ENCODE peak calls at places on chromosomes 13 and 19, in ten cellular contexts. I, V, F, R, H, W, D, G, S and M are unnamed samples.
A peak's percentile ranks its signal among the peaks of the same experiment; 100 is the strongest.

GRCh38 chr13:59318320-59318930 is 845.3 kb downstream of the DIAPH3 start:
- DNase-seq in I (peak; percentile 72), V (peak; percentile 72), F (peak; percentile 95), R (peak; percentile 69), H (no peak), W (peak; percentile 94), D (no peak), G (peak; percentile 84), S (peak; percentile 39), M (peak; percentile 77)

GRCh38 chr13:43023244-43023931 is at the start of gene DNAJC15:
- DNase-seq in I (peak; percentile 91), V (no peak), F (peak; percentile 86), R (peak; percentile 77), H (peak; percentile 87), W (peak; percentile 91), D (no peak), G (peak; percentile 33), S (peak; percentile 62), M (peak; percentile 93)

GRCh38 chr13:69793803-69794453 is 313.7 kb upstream of the ATXN8OS start:
- DNase-seq in I (no peak), V (peak; percentile 5), F (no peak), R (no peak), H (no peak), W (peak; percentile 44), D (no peak), G (no peak), S (no peak), M (no peak)

GRCh38 chr13:106354961-106355360 is 180.5 kb downstream of the EFNB2 start:
- DNase-seq in I (no peak), V (no peak), F (no peak), R (no peak), H (no peak), W (no peak), D (no peak), G (no peak), S (no peak), M (no peak)

GRCh38 chr19:4454952-4455738 is 2.4 kb downstream of the UBXN6 start:
- DNase-seq in I (no peak), V (peak; percentile 37), F (no peak), R (no peak), H (no peak), W (no peak), D (no peak), G (no peak), S (peak; percentile 75), M (no peak)

GRCh38 chr13:29081036-29081435 is 260.9 kb downstream of the MTUS2 start:
- DNase-seq in I (no peak), V (peak; percentile 19), F (no peak), R (no peak), H (no peak), W (no peak), D (no peak), G (no peak), S (no peak), M (no peak)

GRCh38 chr13:50319603-50320296 is 304.5 kb downstream of the KCNRG start:
- DNase-seq in I (no peak), V (peak; percentile 60), F (no peak), R (no peak), H (no peak), W (no peak), D (no peak), G (no peak), S (no peak), M (no peak)

GRCh38 chr13:97067342-97067895 is 73.1 kb upstream of the OXGR1 start:
- DNase-seq in I (no peak), V (peak; percentile 33), F (no peak), R (no peak), H (no peak), W (no peak), D (no peak), G (no peak), S (no peak), M (no peak)

GRCh38 chr13:26929971-26930730 is 169.6 kb upstream of the GPR12 start:
- DNase-seq in I (peak; percentile 62), V (peak; percentile 71), F (peak; percentile 94), R (peak; percentile 73), H (peak; percentile 77), W (peak; percentile 92), D (no peak), G (peak; percentile 78), S (peak; percentile 35), M (peak; percentile 57)

GRCh38 chr19:12994701-12995595 is at the start of gene NFIX:
- DNase-seq in I (peak; percentile 81), V (peak; percentile 69), F (peak; percentile 68), R (peak; percentile 81), H (peak; percentile 86), W (peak; percentile 60), D (no peak), G (no peak), S (peak; percentile 77), M (peak; percentile 73)

GRCh38 chr13:51895906-51896888 is 34.4 kb downstream of the CCDC70 start:
- DNase-seq in I (peak; percentile 30), V (peak; percentile 64), F (peak; percentile 90), R (peak; percentile 59), H (no peak), W (peak; percentile 81), D (no peak), G (peak; percentile 26), S (no peak), M (no peak)

GRCh38 chr13:75372517-75372916 is 109.5 kb downstream of the TBC1D4 start:
- DNase-seq in I (no peak), V (peak; percentile 59), F (no peak), R (no peak), H (no peak), W (peak; percentile 74), D (no peak), G (peak; percentile 23), S (no peak), M (no peak)

GRCh38 chr19:2345794-2346663 is 14.0 kb upstream of the TMPRSS9 start:
- DNase-seq in I (peak; percentile 40), V (no peak), F (no peak), R (no peak), H (no peak), W (no peak), D (no peak), G (no peak), S (no peak), M (no peak)

GRCh38 chr13:109768616-109769015 is 17.8 kb downstream of the IRS2 start:
- DNase-seq in I (no peak), V (no peak), F (no peak), R (no peak), H (no peak), W (no peak), D (no peak), G (no peak), S (no peak), M (peak; percentile 18)
- H3K4me1 ChIP-seq in I (peaks cover 38% of the 10 kb centered on the region), V (peaks cover 6% of the 10 kb centered on the region), F (no peaks in the 10 kb centered on the region), R (no peaks in the 10 kb centered on the region), H (peaks cover 47% of the 10 kb centered on the region), W (peaks cover 15% of the 10 kb centered on the region), D (peaks cover 15% of the 10 kb centered on the region), G (peaks cover 2% of the 10 kb centered on the region), S (no peaks in the 10 kb centered on the region), M (peaks cover 5% of the 10 kb centered on the region)

GRCh38 chr19:10691178-10691881 is 9.9 kb upstream of the QTRT1 start:
- DNase-seq in I (no peak), V (no peak), F (no peak), R (no peak), H (no peak), W (no peak), D (no peak), G (no peak), S (no peak), M (no peak)

GRCh38 chr19:10691883-10692282 is 9.4 kb upstream of the QTRT1 start:
- DNase-seq in I (no peak), V (no peak), F (peak; percentile 59), R (no peak), H (no peak), W (no peak), D (no peak), G (no peak), S (no peak), M (no peak)

GRCh38 chr19:10695401-10696398 is 5.5 kb upstream of the QTRT1 start:
- DNase-seq in I (peak; percentile 93), V (peak; percentile 95), F (peak; percentile 99), R (peak; percentile 96), H (peak; percentile 89), W (peak; percentile 99), D (peak; percentile 91), G (peak; percentile 97), S (peak; percentile 78), M (peak; percentile 92)

GRCh38 chr19:10692673-10693264 is 8.5 kb upstream of the QTRT1 start:
- DNase-seq in I (no peak), V (no peak), F (peak; percentile 66), R (no peak), H (no peak), W (peak; percentile 73), D (no peak), G (no peak), S (no peak), M (no peak)

GRCh38 chr19:10694706-10695105 is 6.5 kb upstream of the QTRT1 start:
- DNase-seq in I (no peak), V (no peak), F (peak; percentile 61), R (no peak), H (no peak), W (no peak), D (no peak), G (no peak), S (no peak), M (no peak)
- H3K4me3 ChIP-seq in I (no peak overlapping the region), V (no peak overlapping the region), F (peak overlapping the region; percentile 71), R (no peak overlapping the region), H (no peak overlapping the region), W (no peak overlapping the region), D (no peak overlapping the region), G (no peak overlapping the region), S (no peak overlapping the region), M (no peak overlapping the region)

GRCh38 chr19:18428173-18428836 is 9.1 kb downstream of the SSBP4 start:
- DNase-seq in I (no peak), V (no peak), F (no peak), R (no peak), H (peak; percentile 63), W (no peak), D (no peak), G (no peak), S (no peak), M (no peak)
- H3K4me1 ChIP-seq in I (peaks cover 71% of the 10 kb centered on the region), V (peaks cover 88% of the 10 kb centered on the region), F (peaks cover 7% of the 10 kb centered on the region), R (no peaks in the 10 kb centered on the region), H (peaks cover 42% of the 10 kb centered on the region), W (peaks cover 43% of the 10 kb centered on the region), D (peaks cover 3% of the 10 kb centered on the region), G (peaks cover 49% of the 10 kb centered on the region), S (no peaks in the 10 kb centered on the region), M (peaks cover 18% of the 10 kb centered on the region)

DNA sequence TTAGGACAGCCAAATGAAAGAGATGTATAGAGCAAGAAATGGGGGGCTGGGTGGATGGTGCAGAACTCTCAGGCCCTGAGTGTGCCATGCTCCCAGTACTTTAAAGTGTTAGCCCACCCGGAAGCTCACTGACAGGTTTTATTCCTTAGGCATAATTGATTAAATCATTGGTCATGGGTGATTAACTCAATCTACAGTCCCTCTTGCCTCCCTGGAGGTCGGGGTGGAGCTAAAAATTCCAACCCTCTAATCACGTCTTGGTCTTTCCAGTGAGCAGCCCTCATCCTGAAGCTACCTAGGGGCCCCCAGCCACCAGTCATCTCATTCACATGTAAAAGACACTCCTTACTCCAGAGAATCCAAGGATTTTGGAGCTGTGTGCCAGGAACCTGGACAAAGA is 9.8 kb upstream of the LEUTX start:
- DNase-seq in I (no peak), V (no peak), F (no peak), R (no peak), H (no peak), W (no peak), D (no peak), G (no peak), S (no peak), M (no peak)
- H3K4me3 ChIP-seq in I (no peak overlapping the region), V (no peak overlapping the region), F (no peak overlapping the region), R (no peak overlapping the region), H (no peak overlapping the region), W (no peak overlapping the region), D (no peak overlapping the region), G (no peak overlapping the region), S (no peak overlapping the region), M (no peak overlapping the region)